ENCODE peak calls at places on chromosomes 12 and 14, in seven cellular contexts. L is endothelial cell, N is pancreas, Y is IMR-90, F is fibroblast of pulmonary artery, V is cardiac muscle cell, I is spleen. E is an unnamed sample.

GRCh38 chr14:95297832-95298231 is 21.9 kb downstream of the CLMN start:
- DNase-seq in V (no peak), I (no peak), N (no peak), F (no peak), Y (no peak), L (no peak), E (no peak)

GRCh38 chr14:68408680-68409079 is 384.2 kb downstream of the ZFP36L1 start:
- DNase-seq in Y (peak), F (peak), N (no peak), I (no peak), L (no peak), V (peak), E (peak)

GRCh38 chr14:95370076-95370475 is 50.4 kb upstream of the CLMN start:
- DNase-seq in L (no peak), Y (no peak), V (no peak), N (no peak), I (no peak), F (no peak), E (no peak)

GRCh38 chr14:76917158-76917596 is 91.0 kb downstream of the LRRC74A start:
- DNase-seq in V (peak), Y (peak), N (no peak), F (peak), I (no peak), L (peak), E (no peak)

GRCh38 chr12:68122236-68122920 is 37.2 kb downstream of the IFNG start:
- DNase-seq in N (no peak), F (no peak), V (no peak), L (no peak), Y (no peak), I (no peak), E (no peak)

GRCh38 chr14:21882226-21882625 is 208.6 kb upstream of the OR4E1 start:
- DNase-seq in F (no peak), L (no peak), Y (no peak), V (no peak), N (no peak), I (no peak), E (no peak)

GRCh38 chr14:85421166-85421877 is 108.6 kb upstream of the FLRT2 start:
- DNase-seq in Y (peak), L (no peak), I (no peak), N (no peak), V (peak), F (peak), E (no peak)

GRCh38 chr14:33184587-33184986 is 245.9 kb downstream of the NPAS3 start:
- DNase-seq in V (peak), Y (no peak), N (no peak), I (no peak), L (no peak), F (peak), E (no peak)

GRCh38 chr12:11981174-11981733 is 89.5 kb upstream of the BCL2L14 start:
- DNase-seq in Y (no peak), N (no peak), F (peak), V (peak), I (no peak), L (no peak), E (peak)

GRCh38 chr14:55841625-55842024 is 261.6 kb downstream of the KTN1 start:
- DNase-seq in V (no peak), Y (no peak), L (no peak), N (no peak), F (no peak), I (no peak), E (no peak)

GRCh38 chr12:46524778-46525177 is 152.2 kb upstream of the SLC38A2 start:
- DNase-seq in I (no peak), Y (peak), V (peak), F (peak), N (no peak), L (no peak), E (no peak)

GRCh38 chr14:97634786-97635185 is 837.6 kb downstream of the VRK1 start:
- DNase-seq in Y (no peak), V (no peak), F (no peak), N (no peak), I (no peak), L (no peak), E (peak)

GRCh38 chr14:95255487-95255886 is 64.2 kb downstream of the CLMN start:
- DNase-seq in V (peak), F (peak), Y (peak), I (no peak), N (no peak), L (peak), E (peak)

GRCh38 chr14:105500726-105501101 is 9.7 kb downstream of the TEDC1 start:
- DNase-seq in Y (no peak), I (no peak), V (no peak), L (no peak), F (no peak), N (no peak), E (no peak)

GRCh38 chr14:49999216-49999761 is 106.4 kb downstream of the ARF6 start:
- DNase-seq in Y (peak), V (peak), I (peak), F (peak), L (peak), N (peak), E (peak)

GRCh38 chr14:80468331-80469122 is 257.2 kb upstream of the DIO2 start:
- DNase-seq in I (no peak), Y (no peak), N (no peak), F (no peak), L (no peak), V (no peak), E (no peak)

GRCh38 chr12:46152456-46152855 is 116.4 kb downstream of the SLC38A1 start:
- DNase-seq in N (no peak), V (no peak), F (peak), I (no peak), L (no peak), Y (no peak), E (no peak)

GRCh38 chr14:103103461-103104388 is 9.2 kb downstream of the EXOC3L4 start:
- DNase-seq in F (peak), L (no peak), Y (peak), N (peak), I (no peak), V (peak), E (no peak)

GRCh38 chr12:109910969-109911348 is 10.9 kb downstream of the TCHP start:
- DNase-seq in L (peak), F (peak), V (peak), I (no peak), N (peak), Y (peak), E (peak)

GRCh38 chr12:59431266-59431665 is 164.6 kb upstream of the SLC16A7 start:
- DNase-seq in I (no peak), L (no peak), Y (peak), V (peak), F (peak), N (no peak), E (no peak)
- TF ChIP-seq CTCF in I (no peak), L (no peak), Y (peak), V (peak), F (peak), N (no peak), E (no peak)

GRCh38 chr12:116425256-116426193 is 133.7 kb upstream of the MAP1LC3B2 start:
- DNase-seq in I (no peak), V (no peak), N (no peak), Y (no peak), F (no peak), L (no peak), E (no peak)

GRCh38 chr12:116423053-116423452 is 136.1 kb upstream of the MAP1LC3B2 start:
- DNase-seq in I (no peak), L (no peak), V (peak), Y (peak), N (no peak), F (peak), E (no peak)

GRCh38 chr12:116427200-116427932 is 131.8 kb upstream of the MAP1LC3B2 start:
- DNase-seq in Y (no peak), L (no peak), I (no peak), N (no peak), V (peak), F (peak), E (no peak)

GRCh38 chr12:116430911-116431565 is 128.1 kb upstream of the MAP1LC3B2 start:
- DNase-seq in V (no peak), I (no peak), N (no peak), Y (no peak), L (no peak), F (no peak), E (no peak)

DNA sequence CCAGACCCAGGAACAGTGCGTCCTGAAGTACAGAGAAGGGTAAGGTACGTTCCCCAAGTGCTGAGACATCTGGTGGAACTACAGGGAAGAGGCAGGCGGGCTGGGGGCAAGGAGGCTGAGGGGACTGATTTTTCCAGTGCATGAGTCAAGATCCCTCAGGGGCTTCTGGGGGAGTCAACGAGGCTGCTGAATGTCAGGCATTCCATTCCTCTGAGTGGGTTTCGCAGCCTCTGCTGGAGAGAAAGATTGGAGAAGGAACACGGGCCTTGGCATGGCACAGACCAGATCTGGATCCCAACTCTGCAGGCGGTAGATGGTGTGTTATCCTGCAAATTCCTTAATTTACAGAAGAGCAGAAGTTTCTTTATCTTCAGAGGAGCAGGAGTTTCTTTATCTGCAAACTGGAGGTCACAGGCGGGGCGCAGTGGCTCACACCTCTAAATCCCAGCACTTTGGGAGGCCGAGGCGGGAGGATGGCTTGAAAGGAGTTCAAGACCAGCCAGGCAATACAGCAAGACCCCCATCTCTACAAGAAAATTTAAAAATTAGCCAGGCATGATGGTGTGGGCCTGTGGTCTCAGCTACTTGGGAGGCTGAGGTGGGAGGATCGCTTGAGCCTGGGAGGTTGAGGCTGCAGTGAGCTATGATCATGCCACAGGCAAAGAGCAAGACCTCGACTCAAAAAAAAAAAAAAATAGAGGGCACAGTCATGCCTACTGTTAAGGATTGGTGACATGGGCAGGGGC is 132.6 kb upstream of the MAP1LC3B2 start:
- DNase-seq in I (no peak), V (peak), Y (peak), N (no peak), L (peak), F (peak), E (no peak)
- TF ChIP-seq CTCF in I (no peak), V (peak), Y (peak), N (no peak), L (no peak), F (peak), E (no peak)

GRCh38 chr12:7101694-7102131 is 7.3 kb downstream of the C1RL start:
- DNase-seq in F (no peak), N (no peak), Y (no peak), I (no peak), L (no peak), V (peak), E (no peak)
- TF ChIP-seq CTCF in F (no peak), N (no peak), Y (no peak), I (no peak), L (no peak), V (no peak), E (no peak)

DNA sequence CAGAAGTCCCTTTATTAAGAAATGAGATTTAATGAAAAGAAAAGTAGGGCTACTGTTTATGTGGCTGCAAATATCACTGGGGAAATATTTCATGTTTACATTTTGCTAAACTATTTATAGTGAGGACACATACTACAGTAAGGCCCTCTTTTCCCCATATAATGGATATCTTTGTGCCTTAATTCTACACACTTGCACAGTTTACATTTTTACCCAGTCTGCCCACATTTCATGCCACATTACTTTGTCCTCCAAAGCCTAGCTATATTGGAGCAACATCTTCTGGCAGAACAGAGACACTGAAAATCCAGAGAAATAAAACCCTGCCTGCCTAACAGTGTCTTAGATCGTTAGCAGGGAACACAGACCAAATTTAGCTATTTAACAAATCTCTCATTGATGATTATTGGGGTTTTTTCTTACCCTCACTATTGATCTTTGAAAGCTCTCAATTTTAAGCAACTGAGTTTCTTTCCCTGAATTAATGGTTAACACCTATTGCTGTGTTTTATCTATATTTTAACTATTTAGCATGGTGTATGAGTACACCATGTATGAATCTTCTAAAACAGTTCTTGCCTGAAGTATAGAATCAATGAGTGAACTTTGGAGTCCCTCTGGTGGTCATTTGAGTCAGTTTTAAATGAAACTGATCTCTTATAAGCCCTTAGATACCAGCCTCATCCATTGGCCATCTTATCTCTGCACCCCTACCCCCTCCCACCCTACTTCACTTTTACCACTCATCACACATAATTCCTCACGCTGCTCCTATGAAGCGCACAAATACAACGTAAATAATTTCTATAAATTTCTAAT is 170.2 kb downstream of the BCAT1 start:
- DNase-seq in N (no peak), Y (peak), F (peak), I (no peak), L (peak), V (peak), E (no peak)
- TF ChIP-seq CTCF in N (no peak), Y (peak), F (peak), I (peak), L (peak), V (peak), E (peak)